ENCODE peak calls at places on chromosomes 2 and 18, in six cellular contexts. N is H7, T is HCT116, J is sigmoid colon, A is HuH-7.5, O is cardiac fibroblast. C is an unnamed sample.

GRCh38 chr2:218982312-218983262 is 2.4 kb downstream of the FEV start:
- DNase-seq in N (peak; percentile 71), T (no peak), J (peak; percentile 63), A (peak; percentile 13), O (no peak), C (no peak)

GRCh38 chr2:241799522-241800197 is 9.3 kb upstream of the NEU4 start:
- DNase-seq in N (peak; percentile 34), T (no peak), J (no peak), A (peak; percentile 5), O (no peak), C (no peak)

GRCh38 chr2:10043256-10043905 is at the start of gene KLF11:
- DNase-seq in N (peak; percentile 98), T (peak; percentile 57), J (peak; percentile 98), A (peak; percentile 93), O (peak; percentile 82), C (peak; percentile 82)

GRCh38 chr2:9554841-9555337 is 741 bp downstream of the ADAM17 start:
- DNase-seq in N (no peak), T (no peak), J (no peak), A (no peak), O (peak; percentile 89), C (peak; percentile 75)

GRCh38 chr18:78699516-78699915 is 280.1 kb upstream of the SALL3 start:
- DNase-seq in N (no peak), T (no peak), J (peak; percentile 55), A (no peak), O (no peak), C (no peak)

GRCh38 chr2:125405816-125406215 is 1250.1 kb upstream of the GYPC start:
- DNase-seq in N (no peak), T (no peak), J (no peak), A (no peak), O (peak; percentile 92), C (peak; percentile 88)

GRCh38 chr2:146820672-146821071 is 1024.2 kb upstream of the ACVR2A start:
- DNase-seq in N (no peak), T (no peak), J (no peak), A (no peak), O (peak; percentile 69), C (peak; percentile 60)

GRCh38 chr2:152222975-152223638 is 47.5 kb upstream of the STAM2 start:
- DNase-seq in N (no peak), T (no peak), J (peak; percentile 71), A (no peak), O (peak; percentile 92), C (peak; percentile 97)

GRCh38 chr2:86035883-86036789 is 69.5 kb downstream of the POLR1A start:
- DNase-seq in N (no peak), T (no peak), J (peak; percentile 93), A (no peak), O (peak; percentile 88), C (peak; percentile 91)

GRCh38 chr2:215950009-215950408 is 63.3 kb downstream of the MREG start:
- DNase-seq in N (peak; percentile 41), T (peak; percentile 36), J (no peak), A (peak; percentile 12), O (peak; percentile 75), C (peak; percentile 59)

GRCh38 chr2:221573430-221574230 is 1.5 kb upstream of the EPHA4 start:
- DNase-seq in N (peak; percentile 94), T (peak; percentile 22), J (peak; percentile 91), A (peak; percentile 85), O (peak; percentile 67), C (peak; percentile 60)

GRCh38 chr2:26292646-26293045 is 47.9 kb downstream of the HADHB start:
- DNase-seq in N (peak; percentile 55), T (no peak), J (no peak), A (no peak), O (peak; percentile 53), C (no peak)

GRCh38 chr2:105691942-105692341 is 52.8 kb upstream of the NCK2 start:
- DNase-seq in N (peak; percentile 29), T (no peak), J (no peak), A (no peak), O (no peak), C (no peak)

C was measured in foreskin melanocyte.